ENCODE peak calls at places on chromosomes 4 and X, in seven cellular contexts. R, S, X, G, B, I and V are unnamed samples.

GRCh38 chr4:42547805-42548204 is 109.1 kb downstream of the ATP8A1 start:
- DNase-seq in R (no peak), S (no peak), X (no peak), G (no peak), B (no peak), I (no peak), V (no peak)

GRCh38 chr4:74109894-74110605 is 11.1 kb upstream of the CXCL2 start:
- DNase-seq in R (peak; percentile 97), S (no peak), X (no peak), G (no peak), B (no peak), I (no peak), V (no peak)

GRCh38 chr4:4424499-4425115 is 37.7 kb downstream of the NSG1 start:
- DNase-seq in R (no peak), S (no peak), X (no peak), G (peak; percentile 30), B (no peak), I (no peak), V (peak; percentile 3)

GRCh38 chr4:74456056-74456744 is 11.3 kb downstream of the AREG start:
- DNase-seq in R (no peak), S (no peak), X (no peak), G (no peak), B (no peak), I (no peak), V (no peak)

GRCh38 chrX:70444326-70445196 is at the start of gene DLG3:
- DNase-seq in R (no peak), S (peak; percentile 84), X (no peak), G (no peak), B (no peak), I (no peak), V (no peak)

GRCh38 chr4:81214518-81215218 is 354 bp downstream of the PRKG2 start:
- DNase-seq in R (peak; percentile 6), S (peak; percentile 78), X (peak; percentile 30), G (no peak), B (peak; percentile 70), I (no peak), V (no peak)

GRCh38 chrX:95762716-95763115 is 921.9 kb upstream of the DIAPH2 start:
- DNase-seq in R (no peak), S (peak; percentile 48), X (no peak), G (no peak), B (no peak), I (no peak), V (no peak)

GRCh38 chr4:1237981-1238675 is 10.8 kb downstream of the CTBP1 start:
- DNase-seq in R (no peak), S (peak; percentile 0), X (peak; percentile 18), G (no peak), B (peak; percentile 64), I (no peak), V (peak; percentile 13)

GRCh38 chr4:69649207-69649606 is 3.8 kb downstream of the UGT2A1 start:
- DNase-seq in R (no peak), S (no peak), X (no peak), G (no peak), B (no peak), I (no peak), V (no peak)

GRCh38 chrX:119686087-119686639 is 6.8 kb downstream of the SEPTIN6 start:
- DNase-seq in R (no peak), S (no peak), X (no peak), G (no peak), B (no peak), I (no peak), V (no peak)

DNA sequence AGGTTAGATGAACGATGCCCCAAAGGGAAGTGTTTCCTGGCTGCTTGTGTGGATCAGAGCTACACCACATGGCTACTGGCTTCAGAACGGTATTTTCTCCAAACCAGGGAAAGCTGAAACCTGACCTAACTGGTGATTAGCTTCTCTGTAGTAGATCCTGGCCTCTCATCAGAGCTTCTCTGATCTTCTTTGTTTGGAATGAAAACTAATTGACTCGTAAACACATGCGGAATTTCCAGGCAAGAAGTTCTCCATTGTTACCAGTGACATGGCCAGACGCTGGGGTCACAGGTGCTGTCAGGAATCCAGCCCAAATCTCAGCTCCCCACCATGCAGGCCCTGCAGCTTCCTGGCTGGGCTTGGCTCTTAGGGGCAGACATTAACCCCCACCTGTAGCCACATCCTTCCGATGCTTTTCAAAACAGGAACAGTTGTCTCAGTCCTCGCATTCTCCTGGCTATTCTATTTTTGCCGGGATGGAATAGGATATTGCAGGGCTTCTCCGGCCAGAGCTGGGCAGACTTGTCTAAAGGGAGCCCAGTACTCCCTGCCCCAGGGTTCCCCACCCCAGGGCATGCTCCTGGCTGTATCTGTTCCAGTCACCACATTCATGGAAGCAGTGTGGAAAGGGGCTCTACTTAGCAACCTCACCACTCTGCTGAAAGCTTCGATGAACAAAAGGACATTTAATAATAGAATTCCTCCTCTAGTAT is 305.4 kb upstream of the F9 start:
- DNase-seq in R (no peak), S (peak; percentile 74), X (no peak), G (no peak), B (no peak), I (no peak), V (no peak)
- H3K27me3 ChIP-seq in R (no peaks in the 10 kb centered on the region), S (no peaks in the 10 kb centered on the region), X (no peaks in the 10 kb centered on the region), G (no peaks in the 10 kb centered on the region), B (no peaks in the 10 kb centered on the region), I (no peaks in the 10 kb centered on the region), V (no peaks in the 10 kb centered on the region)

GRCh38 chr4:113293043-113293560 is 243.6 kb downstream of the ANK2 start:
- DNase-seq in R (peak; percentile 62), S (peak; percentile 37), X (no peak), G (no peak), B (no peak), I (no peak), V (peak; percentile 34)

GRCh38 chr4:113292371-113293042 is 243.1 kb downstream of the ANK2 start:
- DNase-seq in R (peak; percentile 26), S (peak; percentile 93), X (no peak), G (no peak), B (no peak), I (no peak), V (peak; percentile 52)

GRCh38 chr4:113290666-113291065 is 241.2 kb downstream of the ANK2 start:
- DNase-seq in R (no peak), S (no peak), X (no peak), G (no peak), B (no peak), I (no peak), V (no peak)

GRCh38 chr4:113294910-113295309 is 245.5 kb downstream of the ANK2 start:
- DNase-seq in R (no peak), S (no peak), X (no peak), G (no peak), B (no peak), I (no peak), V (no peak)

DNA sequence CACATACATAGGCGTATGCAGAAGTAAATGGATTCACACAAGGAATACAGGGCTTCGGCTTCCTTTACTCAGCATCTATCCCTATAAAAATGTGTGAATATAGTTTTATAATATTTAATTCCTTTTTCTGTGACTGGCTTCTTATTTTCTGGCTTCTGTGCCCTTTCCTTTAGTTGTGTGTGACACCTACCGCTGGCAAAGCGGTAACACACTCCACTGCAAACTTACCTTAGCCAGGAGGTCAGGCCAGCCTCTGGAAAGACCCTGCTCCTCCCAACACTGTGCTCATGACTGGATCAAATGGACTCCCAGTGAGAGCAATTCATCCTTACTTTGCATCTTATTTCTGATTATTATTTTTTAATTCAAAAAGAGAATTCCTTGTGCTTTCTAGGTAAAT is 244.2 kb downstream of the ANK2 start:
- DNase-seq in R (no peak), S (peak; percentile 26), X (no peak), G (no peak), B (no peak), I (no peak), V (no peak)
- TF ChIP-seq CTCF in R (peak; percentile 27), S (peak; percentile 49), X (no peak), G (no peak), B (peak; percentile 6), I (no peak), V (no peak)

GRCh38 chr4:7966281-7967062 is 26.8 kb upstream of the AFAP1 start:
- DNase-seq in R (no peak), S (no peak), X (no peak), G (no peak), B (no peak), I (no peak), V (no peak)
- H3K27me3 ChIP-seq in R (peaks cover 14% of the 10 kb centered on the region), S (no peaks in the 10 kb centered on the region), X (no peaks in the 10 kb centered on the region), G (no peaks in the 10 kb centered on the region), B (no peaks in the 10 kb centered on the region), I (no peaks in the 10 kb centered on the region), V (no peaks in the 10 kb centered on the region)

GRCh38 chr4:111535792-111536191 is 609.5 kb upstream of the FAM241A start:
- DNase-seq in R (peak; percentile 55), S (no peak), X (no peak), G (no peak), B (no peak), I (no peak), V (no peak)

GRCh38 chr4:111530446-111530845 is 614.8 kb upstream of the FAM241A start:
- DNase-seq in R (no peak), S (no peak), X (no peak), G (no peak), B (no peak), I (no peak), V (no peak)
- TF ChIP-seq CTCF in R (no peak), S (no peak), X (no peak), G (no peak), B (no peak), I (no peak), V (no peak)

GRCh38 chrX:115912372-115912897 is 258.1 kb upstream of the AGTR2 start:
- DNase-seq in R (no peak), S (peak; percentile 54), X (no peak), G (no peak), B (no peak), I (no peak), V (no peak)
- H3K27me3 ChIP-seq in R (no peaks in the 10 kb centered on the region), S (no peaks in the 10 kb centered on the region), X (no peaks in the 10 kb centered on the region), G (no peaks in the 10 kb centered on the region), B (no peaks in the 10 kb centered on the region), I (no peaks in the 10 kb centered on the region), V (no peaks in the 10 kb centered on the region)

GRCh38 chr4:184463158-184463557 is 11.2 kb downstream of the IRF2 start:
- DNase-seq in R (no peak), S (no peak), X (no peak), G (no peak), B (no peak), I (no peak), V (no peak)

GRCh38 chr4:184464759-184465454 is 9.4 kb downstream of the IRF2 start:
- DNase-seq in R (no peak), S (no peak), X (no peak), G (no peak), B (no peak), I (no peak), V (no peak)

GRCh38 chr4:184462724-184463123 is 11.6 kb downstream of the IRF2 start:
- DNase-seq in R (no peak), S (no peak), X (no peak), G (no peak), B (no peak), I (no peak), V (no peak)

GRCh38 chr4:184463856-184464255 is 10.5 kb downstream of the IRF2 start:
- DNase-seq in R (no peak), S (no peak), X (no peak), G (no peak), B (no peak), I (no peak), V (no peak)

DNA sequence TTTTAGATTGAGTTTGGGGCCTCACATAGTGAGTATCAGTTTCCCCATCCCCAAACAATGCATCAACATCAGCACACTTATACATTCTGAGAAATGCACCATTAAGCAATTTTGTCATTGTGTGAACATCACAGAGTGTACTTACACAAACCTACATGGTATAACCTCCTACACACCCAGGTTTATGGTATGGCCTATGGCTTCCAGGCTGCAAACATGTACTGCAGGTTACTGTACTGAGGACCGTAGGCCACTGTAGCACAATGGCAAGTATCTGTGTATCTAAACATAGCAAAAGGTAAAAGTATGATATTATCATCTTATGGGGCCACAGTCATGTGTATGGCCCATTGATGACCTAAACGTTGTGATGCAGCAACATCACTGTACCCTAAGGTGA is 7.7 kb downstream of the IRF2 start:
- DNase-seq in R (no peak), S (no peak), X (no peak), G (no peak), B (no peak), I (no peak), V (no peak)
- TF ChIP-seq CTCF in R (no peak), S (no peak), X (no peak), G (no peak), B (no peak), I (no peak), V (no peak)